ENCODE peak calls at places on chromosomes 5 and 9, in four cellular contexts. J is left ventricle myocardium superior, K is endothelial cell, D is ELF-1. E is an unnamed sample.

GRCh38 chr9:137924761-137925369 is 47.3 kb downstream of the CACNA1B start:
- DNase-seq in K (no peak), D (no peak), J (no peak), E (no peak)

GRCh38 chr9:98658965-98659364 is 49.8 kb downstream of the GABBR2 start:
- DNase-seq in J (no peak), D (no peak), K (no peak), E (no peak)

GRCh38 chr5:178308541-178309092 is 76.0 kb upstream of the PHYKPL start:
- DNase-seq in D (no peak), K (no peak), J (no peak), E (peak)

GRCh38 chr5:57442080-57442839 is 40.4 kb downstream of the ACTBL2 start:
- DNase-seq in J (no peak), K (no peak), D (no peak), E (peak)

GRCh38 chr9:136373300-136374182 is at the start of gene CARD9:
- DNase-seq in J (peak), K (no peak), D (no peak), E (peak)

GRCh38 chr9:77290373-77290772 is 113.0 kb downstream of the VPS13A start:
- DNase-seq in K (no peak), J (no peak), D (no peak), E (no peak)

GRCh38 chr9:91245432-91246313 is 116.0 kb downstream of the AUH start:
- DNase-seq in D (no peak), J (no peak), K (no peak), E (no peak)

GRCh38 chr5:90888511-90889324 is 330.1 kb downstream of the ADGRV1 start:
- DNase-seq in J (no peak), K (no peak), D (no peak), E (no peak)

GRCh38 chr5:80990971-80991370 is 30.8 kb downstream of the RASGRF2 start:
- DNase-seq in J (no peak), K (no peak), D (peak), E (no peak)

GRCh38 chr9:20353529-20353928 is 268.8 kb downstream of the MLLT3 start:
- DNase-seq in K (no peak), D (no peak), J (no peak), E (no peak)

GRCh38 chr9:35112257-35113020 is 3.2 kb downstream of the ATOSB start:
- DNase-seq in J (no peak), K (no peak), D (peak), E (no peak)

GRCh38 chr5:83844320-83845068 is 123.8 kb upstream of the HAPLN1 start:
- DNase-seq in K (no peak), D (peak), J (peak), E (no peak)

GRCh38 chr9:127122176-127123151 is at the start of gene ANGPTL2:
- DNase-seq in D (peak), K (peak), J (peak), E (peak)

GRCh38 chr5:540215-541147 is 16.2 kb upstream of the SLC9A3 start:
- DNase-seq in D (no peak), K (no peak), J (peak), E (peak)

GRCh38 chr5:10607023-10607665 is 43.3 kb downstream of the ANKRD33B start:
- DNase-seq in K (peak), D (peak), J (peak), E (peak)